ENCODE peak calls at places on chromosomes 16 and 17, in eight cellular contexts. H, Y, M, K, W, B, T and G are unnamed samples.

GRCh38 chr17:2170023-2170422 is 115.1 kb downstream of the HIC1 start:
- DNase-seq in Y (no peak), T (no peak), B (peak), W (peak), M (no peak), K (no peak), H (no peak), G (no peak)

GRCh38 chr17:62093188-62094155 is 28.4 kb upstream of the MED13 start:
- DNase-seq in H (no peak), W (peak), K (no peak), B (peak), T (peak), M (no peak), Y (peak), G (peak)

GRCh38 chr17:50922107-50922506 is 56.0 kb upstream of the TOB1 start:
- DNase-seq in Y (peak), T (no peak), M (no peak), H (no peak), B (no peak), K (no peak), W (no peak), G (no peak)

GRCh38 chr16:78689536-78689935 is 590.1 kb downstream of the WWOX start:
- DNase-seq in W (no peak), T (no peak), K (no peak), H (no peak), M (no peak), Y (no peak), B (no peak), G (peak)

GRCh38 chr17:54096216-54096615 is 273.5 kb downstream of the KIF2B start:
- DNase-seq in B (no peak), W (no peak), H (no peak), K (no peak), M (no peak), T (no peak), Y (no peak), G (no peak)

GRCh38 chr17:37466471-37466870 is 23.2 kb upstream of the DUSP14 start:
- DNase-seq in T (no peak), M (no peak), Y (no peak), H (no peak), K (no peak), B (no peak), W (no peak), G (no peak)

GRCh38 chr17:79677646-79678045 is 53.1 kb upstream of the ENPP7 start:
- DNase-seq in W (no peak), Y (no peak), B (no peak), M (no peak), T (no peak), H (no peak), K (peak), G (no peak)

GRCh38 chr17:19713462-19713861 is 2.9 kb downstream of the SLC47A2 start:
- DNase-seq in K (no peak), Y (no peak), W (no peak), T (no peak), M (no peak), B (no peak), H (no peak), G (no peak)

GRCh38 chr17:73261952-73262675 is 434 bp upstream of the CPSF4L start:
- DNase-seq in W (no peak), Y (no peak), B (no peak), T (no peak), M (peak), K (peak), H (no peak), G (peak)

GRCh38 chr16:16042076-16042475 is 92.7 kb downstream of the ABCC1 start:
- DNase-seq in W (no peak), B (peak), K (peak), Y (peak), H (no peak), M (no peak), T (peak), G (peak)

GRCh38 chr17:7586673-7587419 is 3.0 kb downstream of the SOX15 start:
- DNase-seq in K (peak), Y (no peak), B (no peak), T (no peak), M (no peak), H (no peak), W (no peak), G (no peak)

GRCh38 chr17:79473111-79473835 is 137.6 kb downstream of the RBFOX3 start:
- DNase-seq in K (no peak), M (no peak), B (no peak), T (no peak), Y (no peak), W (no peak), H (no peak), G (no peak)

GRCh38 chr16:67708368-67708771 is 10.7 kb downstream of the GFOD2 start:
- DNase-seq in H (no peak), Y (peak), W (no peak), T (no peak), M (no peak), K (no peak), B (no peak), G (no peak)

GRCh38 chr17:83095016-83095415 is 15.6 kb downstream of the METRNL start:
- DNase-seq in M (no peak), T (no peak), H (no peak), K (no peak), B (no peak), Y (no peak), W (no peak), G (no peak)

GRCh38 chr17:82630212-82630611 is 18.0 kb downstream of the WDR45B start:
- DNase-seq in M (no peak), Y (no peak), W (no peak), T (no peak), H (no peak), B (no peak), K (no peak), G (no peak)

GRCh38 chr17:40251576-40251975 is 32.5 kb downstream of the WIPF2 start:
- DNase-seq in T (peak), H (no peak), B (peak), Y (peak), K (no peak), M (no peak), W (no peak), G (peak)

GRCh38 chr17:8015957-8016631 is 13.7 kb downstream of the GUCY2D start:
- DNase-seq in B (no peak), Y (no peak), K (peak), H (no peak), T (no peak), M (no peak), W (no peak), G (no peak)